ENCODE peak calls at places on chromosome 5, in four cellular contexts. R, J, D and L are unnamed samples.

GRCh38 chr5:139246394-139246793 is 47.1 kb upstream of the MATR3 start:
- DNase-seq in J (peak), R (peak), D (no peak), L (no peak)

GRCh38 chr5:143428738-143429420 is 25.4 kb upstream of the NR3C1 start:
- DNase-seq in D (no peak), R (no peak), J (no peak), L (no peak)

GRCh38 chr5:145562931-145563330 is 272.2 kb downstream of the PRELID2 start:
- DNase-seq in J (no peak), D (no peak), R (peak), L (no peak)

GRCh38 chr5:82418608-82418950 is 140.4 kb upstream of the RPS23 start:
- DNase-seq in R (no peak), J (no peak), D (no peak), L (no peak)

GRCh38 chr5:141641634-141642278 is 5.0 kb downstream of the RELL2 start:
- DNase-seq in R (peak), J (no peak), D (no peak), L (no peak)

GRCh38 chr5:72485366-72486052 is 21.7 kb downstream of the ZNF366 start:
- DNase-seq in R (no peak), J (no peak), D (no peak), L (no peak)

GRCh38 chr5:150945501-150945900 is 40.7 kb upstream of the ZNF300 start:
- DNase-seq in R (peak), D (no peak), J (no peak), L (no peak)

GRCh38 chr5:154756203-154756870 is 1.2 kb downstream of the LARP1 start:
- DNase-seq in D (peak), J (peak), R (no peak), L (peak)

DNA sequence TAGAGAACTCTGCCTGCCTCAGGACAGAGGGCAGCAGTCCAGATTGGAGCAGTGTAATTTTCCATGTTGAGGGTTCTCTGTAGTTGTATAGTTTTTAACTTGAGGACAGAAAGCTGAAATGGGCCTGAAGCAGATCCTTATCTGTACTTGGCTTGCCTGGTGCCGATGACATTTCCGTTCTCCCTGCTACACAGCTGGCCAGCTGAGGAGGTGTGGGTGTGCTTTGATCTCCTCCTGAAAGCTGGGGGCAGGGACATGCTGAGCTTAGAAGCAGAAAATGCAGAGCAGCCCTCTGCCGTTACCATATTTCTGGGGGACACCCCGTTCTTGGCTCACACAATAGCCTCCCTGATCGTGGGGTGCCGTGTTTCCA is 10.4 kb downstream of the GLRX start:
- DNase-seq in J (peak), R (peak), D (no peak), L (no peak)
- H3K4me3 ChIP-seq in J (no peak), R (no peak), D (no peak), L (no peak)

DNA sequence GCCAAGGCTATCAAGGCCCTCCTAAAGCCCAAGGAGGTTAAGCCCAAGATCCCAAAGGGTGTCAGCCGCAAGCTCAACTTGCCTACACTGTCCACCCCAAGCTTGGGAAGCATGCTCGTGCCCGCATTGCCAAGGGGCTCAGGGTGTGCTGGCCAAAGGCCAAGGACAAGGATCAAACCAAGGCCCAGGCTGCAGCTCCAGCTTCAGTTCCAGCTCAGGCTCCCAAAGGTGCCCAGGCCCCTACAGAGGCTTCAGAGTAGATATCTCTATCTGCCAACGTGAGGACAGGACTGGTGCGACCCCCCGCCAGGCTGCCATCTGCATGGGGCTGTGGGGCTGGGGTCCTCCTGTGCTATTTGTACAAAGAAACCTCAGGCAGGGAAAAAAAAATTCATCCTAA is 3.3 kb downstream of the HOMER1 start:
- DNase-seq in R (no peak), J (no peak), D (no peak), L (no peak)
- H3K4me3 ChIP-seq in R (no peak), J (peak), D (no peak), L (no peak)

GRCh38 chr5:14143843-14144585 is 872 bp downstream of the TRIO start:
- DNase-seq in J (no peak), D (peak), R (peak), L (peak)
- H3K4me3 ChIP-seq in J (peak), D (peak), R (peak), L (peak)

GRCh38 chr5:108858959-108859358 is 111.3 kb downstream of the FER start:
- DNase-seq in J (no peak), R (peak), D (no peak), L (no peak)
- H3K4me3 ChIP-seq in J (no peak), R (no peak), D (no peak), L (no peak)

DNA sequence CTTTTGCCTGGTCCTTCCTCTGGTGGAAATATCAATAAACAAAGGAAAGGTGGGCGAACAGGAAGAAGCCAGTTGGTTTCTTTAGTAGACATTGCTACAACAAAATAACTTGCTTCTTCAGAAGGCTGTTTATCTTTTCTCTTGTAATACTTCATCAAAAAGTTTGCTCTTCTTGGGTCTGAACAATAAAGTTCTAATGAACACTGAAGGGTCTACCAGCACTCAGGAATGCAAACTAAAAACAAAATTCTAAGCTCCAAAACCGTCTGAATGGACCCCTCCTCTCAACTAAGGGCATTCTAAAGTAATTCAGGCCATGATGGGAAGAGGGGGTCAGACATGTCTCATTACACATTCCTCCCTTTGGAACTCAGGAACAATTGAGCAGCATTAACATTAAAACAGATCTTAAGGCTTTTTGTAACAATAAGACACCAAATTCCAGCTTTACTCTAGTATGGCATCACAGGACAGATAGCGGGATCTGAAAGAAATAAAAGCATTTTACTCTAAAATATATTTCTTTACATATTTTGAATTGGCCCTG is 2.3 kb downstream of the TBCA start:
- DNase-seq in J (no peak), D (no peak), R (no peak), L (no peak)
- H3K4me3 ChIP-seq in J (peak), D (no peak), R (no peak), L (no peak)

DNA sequence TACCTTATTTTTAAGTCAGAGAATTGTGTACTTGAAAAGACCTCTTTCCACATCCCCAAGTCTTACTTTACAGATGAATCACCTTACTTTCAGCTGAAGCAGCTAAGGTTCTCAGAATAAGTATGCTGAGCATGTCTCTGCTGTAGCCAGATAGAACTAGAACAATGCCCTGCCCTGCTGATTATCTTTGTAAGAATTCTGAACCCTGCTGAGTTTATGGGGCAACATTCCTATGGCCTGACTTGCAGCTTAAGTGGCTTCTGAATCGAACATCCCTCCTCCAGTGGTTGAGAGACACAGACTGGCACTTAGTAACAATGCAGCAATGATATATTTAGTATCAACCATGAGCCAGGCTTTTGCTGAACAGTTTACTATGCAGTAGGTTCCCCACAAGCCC is 592.0 kb upstream of the WWC1 start:
- DNase-seq in D (no peak), R (peak), J (no peak), L (no peak)
- H3K4me3 ChIP-seq in D (no peak), R (no peak), J (no peak), L (no peak)